ENCODE peak calls at places on chromosomes 11 and 22, in six cellular contexts. F, X, V, B, D and E are unnamed samples.
A peak's percentile ranks its signal among the peaks of the same experiment; 100 is the strongest.

GRCh38 chr11:2213384-2213842 is 41.8 kb upstream of the TH start:
- DNase-seq in B (peak; percentile 15), F (peak; percentile 18), V (peak; percentile 20), D (peak; percentile 27), X (no peak), E (no peak)

GRCh38 chr22:30574095-30574981 is at the start of gene GAL3ST1:
- DNase-seq in D (peak; percentile 81), X (peak; percentile 66), F (no peak), V (no peak), B (no peak), E (no peak)

GRCh38 chr22:18057568-18058209 is 20.1 kb upstream of the PEX26 start:
- DNase-seq in B (no peak), X (peak; percentile 74), D (peak; percentile 62), F (no peak), V (peak; percentile 95), E (peak; percentile 95)

GRCh38 chr11:57458410-57459111 is 1.8 kb upstream of the RTN4RL2 start:
- DNase-seq in X (peak; percentile 56), D (peak; percentile 88), F (peak; percentile 18), V (peak; percentile 56), B (peak; percentile 53), E (peak; percentile 71)

GRCh38 chr11:19018901-19019300 is 41.6 kb downstream of the MRGPRX2 start:
- DNase-seq in V (no peak), X (no peak), F (no peak), B (no peak), D (no peak), E (no peak)

GRCh38 chr11:95092549-95093324 is 3.1 kb downstream of the ENDOD1 start:
- DNase-seq in F (peak; percentile 10), X (peak; percentile 78), V (peak; percentile 41), B (no peak), D (no peak), E (peak; percentile 63)

GRCh38 chr11:44752727-44753126 is 26.0 kb downstream of the TSPAN18 start:
- DNase-seq in D (no peak), V (no peak), B (no peak), X (no peak), F (no peak), E (peak; percentile 69)

GRCh38 chr22:46738642-46738960 is 549 bp upstream of the CERK start:
- DNase-seq in F (no peak), V (no peak), B (no peak), X (no peak), D (no peak), E (no peak)

GRCh38 chr11:12717851-12718291 is 43.6 kb downstream of the TEAD1 start:
- DNase-seq in B (no peak), V (no peak), X (no peak), D (no peak), F (peak; percentile 71), E (no peak)

GRCh38 chr22:17990942-17991341 is 33.4 kb downstream of the MICAL3 start:
- DNase-seq in D (no peak), X (no peak), F (no peak), B (peak; percentile 29), V (no peak), E (no peak)

GRCh38 chr11:2590951-2591754 is 108.6 kb downstream of the KCNQ1OT1 start:
- DNase-seq in V (peak; percentile 21), D (peak; percentile 50), B (no peak), F (no peak), X (no peak), E (no peak)

GRCh38 chr22:16774911-16775529 is 50.2 kb downstream of the XKR3 start:
- DNase-seq in B (no peak), V (no peak), D (no peak), X (no peak), F (no peak), E (no peak)

GRCh38 chr11:122214080-122214479 is 98.1 kb upstream of the BLID start:
- DNase-seq in F (no peak), X (no peak), V (no peak), B (no peak), D (no peak), E (no peak)

GRCh38 chr11:98456281-98456680 is 564.5 kb upstream of the CNTN5 start:
- DNase-seq in F (no peak), B (no peak), D (no peak), X (no peak), V (no peak), E (no peak)

GRCh38 chr11:96049426-96049825 is 125.5 kb upstream of the MTMR2 start:
- DNase-seq in X (no peak), D (no peak), F (no peak), V (no peak), B (no peak), E (no peak)

GRCh38 chr11:121630041-121630440 is 177.3 kb upstream of the SORL1-AS1 start:
- DNase-seq in B (no peak), D (no peak), F (no peak), X (no peak), V (no peak), E (peak; percentile 82)

GRCh38 chr11:118834428-118835028 is 43.6 kb upstream of the DDX6 start:
- DNase-seq in X (no peak), D (no peak), B (no peak), V (no peak), F (peak; percentile 10), E (peak; percentile 48)

GRCh38 chr22:28009272-28009827 is 90.3 kb upstream of the PITPNB start:
- DNase-seq in V (peak; percentile 83), D (peak; percentile 84), B (peak; percentile 69), X (peak; percentile 76), F (peak; percentile 59), E (peak; percentile 92)

GRCh38 chr22:22035771-22036314 is 53.3 kb upstream of the TOP3B start:
- DNase-seq in X (no peak), F (no peak), V (no peak), D (no peak), B (no peak), E (no peak)

GRCh38 chr22:26748845-26749244 is 91.5 kb downstream of the MIAT start:
- DNase-seq in B (no peak), V (no peak), F (no peak), X (no peak), D (no peak), E (no peak)

GRCh38 chr22:36359172-36359973 is 28.4 kb downstream of the MYH9 start:
- DNase-seq in V (no peak), B (no peak), F (no peak), D (no peak), X (no peak), E (no peak)

GRCh38 chr11:792535-792821 is 2.6 kb upstream of the CEND1 start:
- DNase-seq in V (no peak), X (no peak), B (no peak), D (no peak), F (no peak), E (no peak)

GRCh38 chr11:794013-794765 is 3.9 kb downstream of the SLC25A22 start:
- DNase-seq in V (no peak), D (no peak), X (no peak), F (no peak), B (no peak), E (no peak)

GRCh38 chr11:792873-793272 is 3.0 kb upstream of the CEND1 start:
- DNase-seq in V (no peak), D (no peak), F (no peak), X (no peak), B (no peak), E (no peak)

GRCh38 chr11:794766-795637 is 3.1 kb downstream of the SLC25A22 start:
- DNase-seq in V (no peak), D (peak; percentile 88), X (peak; percentile 43), B (no peak), F (no peak), E (no peak)

GRCh38 chr11:793556-793955 is 3.7 kb upstream of the CEND1 start:
- DNase-seq in B (no peak), F (no peak), D (peak; percentile 85), V (no peak), X (no peak), E (no peak)
- H3K36me3 ChIP-seq in B (peaks cover 10% of the 10 kb centered on the region), F (peaks cover 12% of the 10 kb centered on the region), D (peaks cover 4% of the 10 kb centered on the region), V (no peaks in the 10 kb centered on the region), X (no peaks in the 10 kb centered on the region), E (peaks cover 7% of the 10 kb centered on the region)

GRCh38 chr11:131690776-131691557 is 320.6 kb downstream of the NTM start:
- DNase-seq in D (peak; percentile 56), B (no peak), V (no peak), F (no peak), X (no peak), E (no peak)

GRCh38 chr11:131693756-131694155 is 323.3 kb downstream of the NTM start:
- DNase-seq in V (no peak), F (no peak), D (no peak), X (no peak), B (no peak), E (no peak)

GRCh38 chr11:131691558-131692041 is 321.2 kb downstream of the NTM start:
- DNase-seq in V (no peak), D (peak; percentile 67), F (no peak), X (no peak), B (no peak), E (peak; percentile 40)

GRCh38 chr11:131692961-131693360 is 322.5 kb downstream of the NTM start:
- DNase-seq in X (no peak), V (no peak), D (no peak), F (no peak), B (no peak), E (no peak)

GRCh38 chr11:131692151-131692550 is 321.7 kb downstream of the NTM start:
- DNase-seq in V (no peak), B (no peak), D (no peak), X (no peak), F (no peak), E (no peak)
- H3K27me3 ChIP-seq in V (peaks cover 6% of the 10 kb centered on the region), B (peaks cover 85% of the 10 kb centered on the region), D (no peaks in the 10 kb centered on the region), X (peaks cover 3% of the 10 kb centered on the region), F (no peaks in the 10 kb centered on the region), E (peaks cover 12% of the 10 kb centered on the region)

DNA sequence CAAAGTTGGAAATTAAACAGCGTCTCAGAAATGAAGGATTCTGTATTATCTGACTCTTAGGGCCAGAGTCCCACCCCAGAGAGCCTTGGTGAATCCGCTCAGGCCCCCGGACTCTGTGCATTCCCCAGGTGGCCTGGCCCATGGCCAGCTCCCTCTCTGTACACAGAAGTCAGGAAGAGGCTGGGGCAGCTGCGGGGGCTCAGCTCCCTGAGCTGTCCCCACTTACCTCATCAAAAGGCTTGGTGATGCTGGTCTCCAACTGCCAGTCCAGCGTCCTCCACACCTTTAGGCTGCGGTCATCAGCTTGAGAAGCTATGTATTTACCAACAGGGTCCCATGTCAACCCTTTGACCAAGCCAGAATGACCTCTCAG is 35.0 kb downstream of the HIRA start:
- DNase-seq in V (no peak), F (no peak), B (no peak), D (no peak), X (no peak), E (no peak)
- H3K36me3 ChIP-seq in V (no peaks in the 10 kb centered on the region), F (peaks cover 62% of the 10 kb centered on the region), B (peaks cover 87% of the 10 kb centered on the region), D (no peaks in the 10 kb centered on the region), X (no peaks in the 10 kb centered on the region), E (peaks cover 92% of the 10 kb centered on the region)

GRCh38 chr11:10978189-10978588 is 120.3 kb upstream of the ZBED5 start:
- DNase-seq in V (no peak), X (no peak), B (no peak), F (no peak), D (no peak), E (no peak)
- H3K27me3 ChIP-seq in V (no peaks in the 10 kb centered on the region), X (no peaks in the 10 kb centered on the region), B (no peaks in the 10 kb centered on the region), F (no peaks in the 10 kb centered on the region), D (no peaks in the 10 kb centered on the region), E (peaks cover 12% of the 10 kb centered on the region)

DNA sequence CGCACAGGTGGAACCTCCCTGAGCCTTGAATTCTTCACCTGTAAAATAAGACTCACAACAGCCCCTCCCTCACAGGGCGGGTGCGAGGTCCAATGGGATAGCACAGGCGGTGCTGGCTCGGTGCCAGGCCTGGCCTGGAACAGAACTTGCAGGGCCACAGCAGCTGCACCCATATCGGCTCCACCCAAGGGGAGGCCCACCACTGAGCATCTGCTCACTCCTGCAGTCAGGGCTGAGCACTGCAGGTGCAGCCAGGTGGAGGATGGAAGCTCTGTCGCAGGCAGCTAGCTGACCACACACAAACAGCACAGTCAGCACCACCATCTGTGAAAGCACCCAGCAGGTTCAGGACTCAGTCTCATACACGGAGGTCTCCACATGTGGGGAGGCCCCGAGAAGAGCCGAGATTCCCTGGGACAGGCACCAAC is 19.6 kb downstream of the VPS37C start:
- DNase-seq in B (no peak), D (peak; percentile 86), V (no peak), X (peak; percentile 93), F (no peak), E (no peak)
- H3K36me3 ChIP-seq in B (peaks cover 7% of the 10 kb centered on the region), D (no peaks in the 10 kb centered on the region), V (no peaks in the 10 kb centered on the region), X (no peaks in the 10 kb centered on the region), F (peaks cover 7% of the 10 kb centered on the region), E (peaks cover 13% of the 10 kb centered on the region)